ENCODE peak calls at places on chromosomes 11 and 22, in eight cellular contexts. F, L, I, N, M, Q, K and W are unnamed samples.

GRCh38 chr22:27715078-27715477 is 86.5 kb downstream of the MN1 start:
- DNase-seq in F (no peak), L (no peak), I (no peak), N (no peak), M (no peak), Q (no peak), K (no peak), W (no peak)

GRCh38 chr22:50014655-50015401 is 2.3 kb upstream of the IL17REL start:
- DNase-seq in F (no peak), L (peak; percentile 79), I (peak; percentile 8), N (no peak), M (no peak), Q (no peak), K (no peak), W (no peak)

GRCh38 chr11:66316849-66317251 is at the start of gene CD248:
- DNase-seq in F (peak; percentile 96), L (peak; percentile 92), I (peak; percentile 87), N (no peak), M (no peak), Q (no peak), K (no peak), W (no peak)

GRCh38 chr11:110130642-110131238 is 37.5 kb downstream of the ZC3H12C start:
- DNase-seq in F (peak; percentile 70), L (no peak), I (no peak), N (no peak), M (no peak), Q (no peak), K (no peak), W (no peak)

GRCh38 chr11:123707606-123708205 is 33.8 kb downstream of the ZNF202 start:
- DNase-seq in F (peak; percentile 74), L (peak; percentile 56), I (peak; percentile 22), N (peak; percentile 26), M (peak; percentile 57), Q (peak; percentile 89), K (no peak), W (peak; percentile 57)

GRCh38 chr11:128731041-128731663 is 37.3 kb downstream of the FLI1 start:
- DNase-seq in F (no peak), L (no peak), I (no peak), N (no peak), M (peak; percentile 94), Q (peak; percentile 27), K (no peak), W (no peak)

GRCh38 chr11:18243783-18244362 is 4.6 kb downstream of the SAA2 start:
- DNase-seq in F (peak; percentile 86), L (peak; percentile 68), I (no peak), N (peak; percentile 19), M (peak; percentile 68), Q (peak; percentile 73), K (no peak), W (peak; percentile 71)

GRCh38 chr11:134587345-134587744 is 175.3 kb upstream of the B3GAT1 start:
- DNase-seq in F (no peak), L (no peak), I (no peak), N (no peak), M (peak; percentile 17), Q (no peak), K (peak; percentile 26), W (no peak)

GRCh38 chr22:42905702-42906183 is 48.7 kb upstream of the ARFGAP3 start:
- DNase-seq in F (no peak), L (no peak), I (peak; percentile 74), N (no peak), M (no peak), Q (no peak), K (no peak), W (no peak)

GRCh38 chr11:22049276-22049675 is 143.6 kb upstream of the ANO5 start:
- DNase-seq in F (no peak), L (no peak), I (no peak), N (no peak), M (no peak), Q (peak; percentile 14), K (no peak), W (no peak)

GRCh38 chr11:76380977-76381719 is at the start of the genes GVQW3 and THAP12:
- DNase-seq in F (peak; percentile 99), L (peak; percentile 99), I (peak; percentile 97), N (peak; percentile 79), M (peak; percentile 97), Q (peak; percentile 99), K (peak; percentile 99), W (peak; percentile 95)

GRCh38 chr11:3193373-3194015 is 25.1 kb downstream of the MRGPRG start:
- DNase-seq in F (no peak), L (peak; percentile 57), I (no peak), N (no peak), M (no peak), Q (no peak), K (no peak), W (no peak)

GRCh38 chr11:829116-829945 is 1.6 kb downstream of the CRACR2B start:
- DNase-seq in F (no peak), L (peak; percentile 83), I (peak; percentile 56), N (no peak), M (no peak), Q (no peak), K (no peak), W (no peak)

GRCh38 chr22:25156736-25157135 is 42.9 kb upstream of the CRYBB3 start:
- DNase-seq in F (no peak), L (no peak), I (no peak), N (no peak), M (no peak), Q (no peak), K (no peak), W (no peak)

GRCh38 chr22:23718371-23719165 is 27.8 kb downstream of the RGL4 start:
- DNase-seq in F (no peak), L (no peak), I (no peak), N (no peak), M (no peak), Q (no peak), K (no peak), W (no peak)

GRCh38 chr11:72781313-72782080 is 12.3 kb downstream of the STARD10 start:
- DNase-seq in F (no peak), L (peak; percentile 97), I (peak; percentile 45), N (no peak), M (peak; percentile 37), Q (peak; percentile 28), K (no peak), W (no peak)

GRCh38 chr22:46043339-46043738 is 66.4 kb upstream of the WNT7B start:
- DNase-seq in F (no peak), L (no peak), I (no peak), N (no peak), M (no peak), Q (no peak), K (no peak), W (no peak)

GRCh38 chr22:48574776-48575566 is 1252.7 kb downstream of the BRD1 start:
- DNase-seq in F (no peak), L (peak; percentile 100), I (no peak), N (no peak), M (peak; percentile 70), Q (no peak), K (no peak), W (no peak)

GRCh38 chr11:10325398-10326079 is 20.7 kb downstream of the ADM start:
- DNase-seq in F (peak; percentile 90), L (no peak), I (no peak), N (no peak), M (no peak), Q (peak; percentile 40), K (peak; percentile 85), W (no peak)

GRCh38 chr22:49728566-49729271 is 99.0 kb downstream of the BRD1 start:
- DNase-seq in F (no peak), L (peak; percentile 56), I (peak; percentile 7), N (no peak), M (no peak), Q (no peak), K (no peak), W (no peak)

GRCh38 chr11:65645710-65646109 is 7.8 kb downstream of the SIPA1 start:
- DNase-seq in F (peak; percentile 14), L (no peak), I (no peak), N (no peak), M (no peak), Q (no peak), K (no peak), W (no peak)

GRCh38 chr22:42214625-42215415 is 55.6 kb downstream of the TCF20 start:
- DNase-seq in F (no peak), L (peak; percentile 68), I (peak; percentile 63), N (no peak), M (no peak), Q (no peak), K (no peak), W (no peak)

GRCh38 chr22:32375678-32376450 is 18.2 kb downstream of the RFPL3 start:
- DNase-seq in F (no peak), L (no peak), I (no peak), N (no peak), M (no peak), Q (no peak), K (no peak), W (no peak)

GRCh38 chr11:3137486-3138177 is 27.5 kb downstream of the OSBPL5 start:
- DNase-seq in F (no peak), L (peak; percentile 26), I (peak; percentile 5), N (no peak), M (no peak), Q (no peak), K (no peak), W (peak; percentile 44)

DNA sequence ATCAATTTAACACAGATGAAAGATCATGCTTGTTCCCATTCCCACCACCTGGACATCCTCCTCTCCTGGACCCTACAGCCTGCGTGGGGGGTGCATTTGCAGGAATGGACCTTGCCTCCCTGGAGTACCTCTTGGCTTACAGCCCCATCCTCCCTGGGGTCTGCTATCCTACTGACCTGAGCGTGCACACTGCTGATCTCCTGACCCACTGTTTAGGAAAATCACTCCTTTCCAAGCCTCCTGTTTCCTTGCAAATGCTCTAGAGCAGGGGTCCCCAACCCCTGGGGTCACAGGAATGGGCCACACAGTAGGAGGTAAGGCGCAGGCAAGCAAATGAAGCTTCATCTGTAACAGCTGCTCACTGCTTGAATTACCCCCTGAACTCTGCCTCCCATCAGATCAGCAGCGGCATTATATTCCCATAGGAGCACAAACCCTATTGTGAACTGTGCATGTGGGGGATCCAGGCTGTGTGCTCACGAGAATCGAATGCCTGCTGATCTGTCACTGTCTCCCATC is 88.2 kb upstream of the SEPTIN5 start:
- DNase-seq in F (no peak), L (no peak), I (no peak), N (no peak), M (no peak), Q (no peak), K (no peak), W (no peak)
- H3K4me3 ChIP-seq in F (no peak overlapping the region), L (no peak overlapping the region), I (no peak overlapping the region), N (no peak overlapping the region), M (no peak overlapping the region), Q (no peak overlapping the region), K (no peak overlapping the region), W (no peak overlapping the region)

GRCh38 chr22:41106122-41106968 is 14.0 kb downstream of the EP300 start:
- DNase-seq in F (peak; percentile 65), L (no peak), I (no peak), N (no peak), M (no peak), Q (no peak), K (no peak), W (no peak)
- H3K4me3 ChIP-seq in F (no peak overlapping the region), L (no peak overlapping the region), I (no peak overlapping the region), N (no peak overlapping the region), M (no peak overlapping the region), Q (no peak overlapping the region), K (no peak overlapping the region), W (no peak overlapping the region)

GRCh38 chr22:29208879-29209623 is 3.4 kb downstream of the EMID1 start:
- DNase-seq in F (no peak), L (peak; percentile 57), I (peak; percentile 32), N (no peak), M (no peak), Q (no peak), K (no peak), W (no peak)
- H3K4me3 ChIP-seq in F (no peak overlapping the region), L (no peak overlapping the region), I (no peak overlapping the region), N (no peak overlapping the region), M (no peak overlapping the region), Q (no peak overlapping the region), K (no peak overlapping the region), W (no peak overlapping the region)

GRCh38 chr11:83680351-83680750 is 394.2 kb upstream of the CCDC90B start:
- DNase-seq in F (no peak), L (no peak), I (no peak), N (no peak), M (no peak), Q (no peak), K (no peak), W (no peak)
- H3K4me3 ChIP-seq in F (no peak overlapping the region), L (no peak overlapping the region), I (no peak overlapping the region), N (no peak overlapping the region), M (no peak overlapping the region), Q (no peak overlapping the region), K (no peak overlapping the region), W (no peak overlapping the region)